ENCODE peak calls at places on chromosome 6, in five cellular contexts. R is stomach, F is A549, K is fibroblast of lung, C is breast epithelium. G is an unnamed sample.

GRCh38 chr6:44431118-44431725 is 43.7 kb downstream of the CDC5L start:
- DNase-seq in R (peak), F (peak), K (peak), C (no peak), G (peak)

GRCh38 chr6:16130437-16130891 is 1.6 kb downstream of the MYLIP start:
- DNase-seq in R (no peak), F (no peak), K (no peak), C (no peak), G (no peak)

GRCh38 chr6:109768485-109768884 is 77.4 kb downstream of the FIG4 start:
- DNase-seq in R (no peak), F (no peak), K (peak), C (no peak), G (peak)

GRCh38 chr6:73585566-73586415 is 65.0 kb upstream of the EEF1A1 start:
- DNase-seq in R (peak), F (peak), K (peak), C (no peak), G (peak)

GRCh38 chr6:74936886-74937285 is 269.0 kb downstream of the COL12A1 start:
- DNase-seq in R (no peak), F (no peak), K (peak), C (no peak), G (peak)

GRCh38 chr6:77450924-77451323 is 12.4 kb downstream of the HTR1B start:
- DNase-seq in R (no peak), F (no peak), K (no peak), C (no peak), G (no peak)

GRCh38 chr6:16522937-16523336 is 238.3 kb downstream of the ATXN1 start:
- DNase-seq in R (no peak), F (no peak), K (no peak), C (no peak), G (no peak)

GRCh38 chr6:81937296-81937937 is 184.9 kb upstream of the TENT5A start:
- DNase-seq in R (no peak), F (no peak), K (peak), C (no peak), G (peak)

GRCh38 chr6:139109558-139109957 is 25.3 kb upstream of the HECA start:
- DNase-seq in R (no peak), F (no peak), K (peak), C (no peak), G (no peak)

GRCh38 chr6:15329154-15329781 is 83.4 kb downstream of the JARID2 start:
- DNase-seq in R (no peak), F (no peak), K (peak), C (no peak), G (peak)

GRCh38 chr6:168908166-168908565 is 345.5 kb downstream of the THBS2 start:
- DNase-seq in R (no peak), F (no peak), K (peak), C (no peak), G (peak)

GRCh38 chr6:49409951-49410542 is 53.0 kb downstream of the MMUT start:
- DNase-seq in R (peak), F (peak), K (peak), C (peak), G (peak)

GRCh38 chr6:47106721-47107197 is 64.6 kb upstream of the ADGRF1 start:
- DNase-seq in R (no peak), F (no peak), K (peak), C (no peak), G (no peak)

GRCh38 chr6:33613146-33613793 is 7.9 kb upstream of the ITPR3 start:
- DNase-seq in R (no peak), F (no peak), K (peak), C (no peak), G (peak)

GRCh38 chr6:33840064-33840926 is 36.5 kb upstream of the MLN start:
- DNase-seq in R (no peak), F (peak), K (peak), C (no peak), G (peak)

GRCh38 chr6:116210750-116211425 is 43.0 kb downstream of the TSPYL4 start:
- DNase-seq in R (no peak), F (no peak), K (peak), C (no peak), G (peak)

GRCh38 chr6:46380152-46380807 is 111.0 kb downstream of the RCAN2 start:
- DNase-seq in R (no peak), F (no peak), K (no peak), C (no peak), G (no peak)

GRCh38 chr6:158742988-158743651 is 76.0 kb downstream of the EZR start:
- DNase-seq in R (no peak), F (no peak), K (peak), C (no peak), G (no peak)

GRCh38 chr6:139587469-139587868 is 213.0 kb upstream of the CITED2 start:
- DNase-seq in R (no peak), F (no peak), K (peak), C (no peak), G (peak)

GRCh38 chr6:83594936-83595335 is 82.6 kb downstream of the PRSS35 start:
- DNase-seq in R (no peak), F (no peak), K (peak), C (no peak), G (peak)

GRCh38 chr6:75210885-75211739 is 5.3 kb upstream of the COL12A1 start:
- DNase-seq in R (peak), F (no peak), K (peak), C (no peak), G (peak)

GRCh38 chr6:24858154-24858801 is 59.6 kb upstream of the ARMH2 start:
- DNase-seq in R (no peak), F (no peak), K (no peak), C (no peak), G (no peak)

GRCh38 chr6:169850746-169851145 is 99.3 kb downstream of the ERMARD start:
- DNase-seq in R (peak), F (no peak), K (no peak), C (peak), G (no peak)

GRCh38 chr6:42692151-42692911 is 30.1 kb downstream of the PRPH2 start:
- DNase-seq in R (no peak), F (no peak), K (peak), C (no peak), G (peak)

GRCh38 chr6:80425089-80425823 is 318.8 kb downstream of the BCKDHB start:
- DNase-seq in R (no peak), F (no peak), K (peak), C (no peak), G (peak)

GRCh38 chr6:39666706-39667489 is 58.3 kb downstream of the KIF6 start:
- DNase-seq in R (no peak), F (no peak), K (peak), C (no peak), G (no peak)

GRCh38 chr6:4774715-4775590 is 1.3 kb upstream of the CDYL start:
- DNase-seq in R (no peak), F (no peak), K (peak), C (no peak), G (no peak)

GRCh38 chr6:132937466-132937906 is 123.1 kb downstream of the RPS12 start:
- DNase-seq in R (peak), F (peak), K (peak), C (peak), G (peak)

DNA sequence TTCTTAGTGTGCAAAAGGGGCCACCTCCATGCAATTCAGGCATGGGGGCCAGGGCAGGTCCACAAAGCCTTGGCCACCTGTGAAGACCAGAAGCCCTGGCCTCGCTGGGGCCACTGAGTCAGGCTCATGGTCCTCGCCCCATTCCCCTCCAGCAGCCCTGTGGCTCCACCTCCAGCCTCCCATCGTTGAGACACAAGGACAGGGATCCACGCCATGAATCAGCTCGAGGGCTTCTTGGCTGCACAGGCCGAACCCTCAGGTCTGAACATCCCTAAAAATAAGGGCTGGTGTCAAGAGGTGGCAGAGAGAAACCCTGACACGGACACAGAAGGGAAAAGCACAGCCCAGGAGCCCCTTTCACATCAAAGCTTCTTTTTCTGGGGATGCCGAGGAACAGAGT is 68.6 kb upstream of the QKI start:
- DNase-seq in R (no peak), F (no peak), K (no peak), C (no peak), G (no peak)
- H3K4me3 ChIP-seq in R (no peak), F (no peak), K (no peak), C (no peak), G (no peak)

GRCh38 chr6:104957301-104958177 is 632 bp downstream of the LIN28B start:
- DNase-seq in R (no peak), F (peak), K (no peak), C (no peak), G (no peak)
- H3K4me3 ChIP-seq in R (no peak), F (peak), K (no peak), C (no peak), G (peak)

DNA sequence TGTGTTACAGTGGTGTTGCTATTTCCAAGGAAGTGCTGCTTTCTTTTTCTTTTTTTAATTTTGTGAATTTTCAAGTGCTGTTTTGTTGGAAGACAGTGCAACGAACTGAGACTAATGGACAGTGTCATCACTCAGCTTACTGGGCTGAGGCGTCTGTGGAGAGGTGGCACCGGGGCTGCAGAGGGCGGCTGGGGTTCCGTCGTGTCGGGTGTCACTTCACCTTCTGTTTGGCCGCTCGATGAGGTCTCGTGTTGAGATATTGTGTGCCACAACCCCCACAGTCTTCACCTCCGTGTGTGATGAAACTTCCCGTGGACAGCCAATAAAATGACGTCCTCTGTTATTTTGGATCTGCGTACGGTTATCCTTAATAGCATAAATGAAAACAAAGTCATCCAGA is 149.4 kb upstream of the SNX9 start:
- DNase-seq in R (no peak), F (no peak), K (no peak), C (no peak), G (no peak)
- H3K4me3 ChIP-seq in R (no peak), F (no peak), K (no peak), C (no peak), G (no peak)

DNA sequence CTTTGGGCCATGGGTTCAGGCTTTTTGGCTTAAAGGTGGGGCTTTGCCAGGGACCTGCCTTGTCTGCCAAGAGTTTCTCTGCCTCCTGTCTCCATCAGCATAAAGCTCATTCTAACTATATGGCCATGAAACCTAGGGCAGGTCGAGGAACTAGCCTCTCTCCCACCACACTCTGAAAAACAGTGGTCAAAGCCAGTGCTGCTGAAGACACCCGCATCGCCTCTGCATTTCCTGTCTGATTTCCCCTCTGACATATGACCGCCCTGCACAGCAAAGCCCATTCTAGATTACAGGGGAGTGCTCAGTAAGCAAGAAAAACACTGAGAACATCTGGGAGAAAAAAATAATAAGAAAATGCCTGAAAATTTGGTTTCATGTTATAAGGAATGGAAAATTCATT is 573.6 kb downstream of the PRKN start:
- DNase-seq in R (no peak), F (no peak), K (no peak), C (no peak), G (no peak)
- H3K4me3 ChIP-seq in R (no peak), F (no peak), K (no peak), C (no peak), G (no peak)

GRCh38 chr6:30447237-30447636 is 42.1 kb upstream of the HLA-E start:
- DNase-seq in R (no peak), F (peak), K (no peak), C (no peak), G (no peak)

GRCh38 chr6:30450908-30451818 is 38.1 kb upstream of the HLA-E start:
- DNase-seq in R (peak), F (no peak), K (peak), C (no peak), G (peak)

GRCh38 chr6:30450548-30450907 is 38.8 kb upstream of the HLA-E start:
- DNase-seq in R (no peak), F (no peak), K (no peak), C (no peak), G (no peak)

DNA sequence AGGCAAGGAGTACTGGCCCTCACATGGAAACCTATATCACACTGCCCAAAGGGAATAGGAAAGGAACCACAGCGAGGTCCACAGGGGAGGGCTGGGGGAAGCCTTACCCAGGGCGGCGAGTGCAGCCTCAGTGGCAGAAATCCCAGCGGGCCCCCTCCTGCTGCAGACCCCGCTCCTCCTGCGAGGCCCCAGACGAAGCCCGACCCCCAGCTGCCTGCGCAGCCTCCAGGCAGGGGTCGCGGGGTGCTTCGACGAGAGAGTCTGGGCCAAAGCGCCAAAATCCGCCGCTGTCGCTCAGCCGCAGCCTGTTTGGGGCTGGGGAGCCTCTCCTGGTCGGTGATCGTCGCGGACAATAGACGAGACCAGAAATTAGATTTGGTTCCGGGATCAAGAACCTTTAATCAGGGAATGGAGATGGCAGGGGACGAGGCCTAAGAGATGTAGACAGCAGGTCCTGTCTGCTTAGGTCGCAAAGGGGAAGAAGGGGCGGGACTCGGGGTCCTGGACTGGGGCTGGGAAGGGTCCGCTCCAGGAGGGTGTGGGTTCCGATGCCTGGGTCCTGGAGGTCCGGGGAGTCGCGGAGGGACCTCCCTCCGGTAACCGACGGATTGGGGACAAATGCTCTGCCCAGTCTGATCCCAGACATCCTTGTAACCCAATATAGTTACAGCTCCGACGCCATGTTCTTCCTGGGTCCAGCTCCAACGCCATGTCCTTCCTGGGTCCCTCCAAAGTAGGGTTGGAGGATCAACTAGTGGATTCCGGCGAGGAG is 36.4 kb upstream of the HLA-E start:
- DNase-seq in R (no peak), F (no peak), K (no peak), C (no peak), G (no peak)
- H3K4me3 ChIP-seq in R (no peak), F (no peak), K (no peak), C (no peak), G (no peak)